ENCODE peak calls at places on chromosomes 6 and 20, in four cellular contexts. One of them, this sample, is unnamed.

GRCh38 chr20:58308680-58309527 is 611 bp upstream of the RAB22A start:
- DNase-seq in caudate nucleus: no peak
- DNase-seq in AG04449: no peak
- DNase-seq in dorsolateral prefrontal cortex: no peak
- DNase-seq in this sample: peak

GRCh38 chr20:32575227-32575581 is 9.9 kb downstream of the NOL4L start:
- DNase-seq in dorsolateral prefrontal cortex: no peak
- DNase-seq in AG04449: no peak
- DNase-seq in caudate nucleus: no peak
- DNase-seq in this sample: no peak

GRCh38 chr6:154460306-154461071 is 50.0 kb downstream of the CNKSR3 start:
- DNase-seq in caudate nucleus: no peak
- DNase-seq in AG04449: no peak
- DNase-seq in dorsolateral prefrontal cortex: no peak
- DNase-seq in this sample: no peak

GRCh38 chr6:72999995-73000394 is 225.3 kb downstream of the KHDC1L start:
- DNase-seq in dorsolateral prefrontal cortex: no peak
- DNase-seq in AG04449: no peak
- DNase-seq in caudate nucleus: no peak
- DNase-seq in this sample: peak

GRCh38 chr6:136547336-136547735 is 2.9 kb downstream of the MAP7 start:
- DNase-seq in dorsolateral prefrontal cortex: no peak
- DNase-seq in AG04449: no peak
- DNase-seq in caudate nucleus: no peak
- DNase-seq in this sample: no peak

GRCh38 chr6:97586344-97586743 is 303.3 kb upstream of the MMS22L start:
- DNase-seq in dorsolateral prefrontal cortex: no peak
- DNase-seq in AG04449: peak
- DNase-seq in caudate nucleus: no peak
- DNase-seq in this sample: no peak

GRCh38 chr6:80132942-80133517 is 26.6 kb downstream of the BCKDHB start:
- DNase-seq in dorsolateral prefrontal cortex: peak
- DNase-seq in caudate nucleus: peak
- DNase-seq in AG04449: no peak
- DNase-seq in this sample: peak

GRCh38 chr6:36797055-36797454 is 42.2 kb downstream of the CPNE5 start:
- DNase-seq in caudate nucleus: no peak
- DNase-seq in AG04449: no peak
- DNase-seq in dorsolateral prefrontal cortex: no peak
- DNase-seq in this sample: no peak

GRCh38 chr6:89494131-89494793 is 61.3 kb downstream of the ANKRD6 start:
- DNase-seq in caudate nucleus: no peak
- DNase-seq in dorsolateral prefrontal cortex: no peak
- DNase-seq in AG04449: no peak
- DNase-seq in this sample: no peak

GRCh38 chr20:19314619-19315018 is 102.2 kb downstream of the SLC24A3 start:
- DNase-seq in dorsolateral prefrontal cortex: no peak
- DNase-seq in caudate nucleus: no peak
- DNase-seq in AG04449: no peak
- DNase-seq in this sample: no peak